ENCODE peak calls at places on chromosome 3, in four cellular contexts. J is lung, R is body of pancreas, V is mucosa of descending colon. B is an unnamed sample.

GRCh38 chr3:43028678-43029490 is 49.8 kb downstream of the GASK1A start:
- DNase-seq in J (no peak), R (no peak), V (no peak), B (no peak)

GRCh38 chr3:154151969-154152368 is 30.8 kb downstream of the ARHGEF26 start:
- DNase-seq in J (no peak), R (no peak), V (no peak), B (no peak)

GRCh38 chr3:11035757-11036505 is 43.4 kb downstream of the SLC6A1 start:
- DNase-seq in J (no peak), V (no peak), R (no peak), B (no peak)

GRCh38 chr3:150106752-150107428 is 136.2 kb upstream of the PFN2 start:
- DNase-seq in R (no peak), V (no peak), J (no peak), B (no peak)

GRCh38 chr3:50416736-50417636 is 57.7 kb upstream of the TMEM115 start:
- DNase-seq in J (no peak), R (no peak), V (no peak), B (no peak)

GRCh38 chr3:150278843-150279341 is 129.2 kb upstream of the TSC22D2 start:
- DNase-seq in J (no peak), R (no peak), V (peak), B (no peak)

GRCh38 chr3:50572801-50573371 is 3.6 kb downstream of the HEMK1 start:
- DNase-seq in V (no peak), J (no peak), R (no peak), B (no peak)

GRCh38 chr3:16836505-16837237 is 48.1 kb upstream of the PLCL2 start:
- DNase-seq in R (no peak), J (no peak), V (no peak), B (no peak)

GRCh38 chr3:60189304-60189703 is 1061.9 kb downstream of the FHIT start:
- DNase-seq in J (no peak), V (no peak), R (no peak), B (no peak)

GRCh38 chr3:118987466-118987865 is 47.2 kb downstream of the IGSF11 start:
- DNase-seq in V (peak), R (peak), J (peak), B (no peak)

GRCh38 chr3:69893274-69893673 is 106.3 kb upstream of the SAMMSON start:
- DNase-seq in J (no peak), R (no peak), V (no peak), B (no peak)

GRCh38 chr3:150145659-150146058 is 175.0 kb upstream of the PFN2 start:
- DNase-seq in R (no peak), J (no peak), V (no peak), B (no peak)

GRCh38 chr3:38268522-38268921 is 2.9 kb downstream of the SLC22A13 start:
- DNase-seq in R (no peak), V (no peak), J (no peak), B (no peak)

GRCh38 chr3:18144571-18144970 is 280.6 kb downstream of the SATB1 start:
- DNase-seq in V (no peak), J (no peak), R (no peak), B (no peak)

GRCh38 chr3:194269610-194270145 is 81.5 kb downstream of the CPN2 start:
- DNase-seq in V (peak), J (peak), R (peak), B (peak)

GRCh38 chr3:154188846-154189245 is 67.7 kb downstream of the ARHGEF26 start:
- DNase-seq in V (no peak), J (no peak), R (no peak), B (no peak)

GRCh38 chr3:170757038-170757437 is 113.0 kb downstream of the RPL22L1 start:
- DNase-seq in V (no peak), J (no peak), R (no peak), B (no peak)

GRCh38 chr3:97612632-97613031 is 151.9 kb upstream of the ARL6 start:
- DNase-seq in J (no peak), R (no peak), V (no peak), B (no peak)

GRCh38 chr3:192896208-192896607 is 21.4 kb downstream of the MB21D2 start:
- DNase-seq in V (peak), R (no peak), J (no peak), B (no peak)

GRCh38 chr3:108377384-108377783 is 81.0 kb downstream of the HHLA2 start:
- DNase-seq in R (no peak), V (no peak), J (no peak), B (no peak)

GRCh38 chr3:11850003-11850402 is 3.3 kb upstream of the TAMM41 start:
- DNase-seq in V (no peak), R (no peak), J (no peak), B (no peak)

GRCh38 chr3:52446042-52446441 is 1.1 kb upstream of the SEMA3G start:
- DNase-seq in J (no peak), R (no peak), V (no peak), B (no peak)
- TF ChIP-seq CTCF in J (no peak), R (no peak), V (no peak), B (no peak)

GRCh38 chr3:41000471-41000870 is 198.8 kb upstream of the CTNNB1 start:
- DNase-seq in J (no peak), R (no peak), V (no peak), B (no peak)

GRCh38 chr3:40997711-40998519 is 201.4 kb upstream of the CTNNB1 start:
- DNase-seq in J (no peak), V (no peak), R (no peak), B (no peak)

GRCh38 chr3:41001556-41001955 is 197.7 kb upstream of the CTNNB1 start:
- DNase-seq in V (no peak), J (no peak), R (no peak), B (no peak)

GRCh38 chr3:41002104-41002503 is 197.2 kb upstream of the CTNNB1 start:
- DNase-seq in V (no peak), R (no peak), J (no peak), B (no peak)

GRCh38 chr3:40999682-41000081 is 199.6 kb upstream of the CTNNB1 start:
- DNase-seq in R (no peak), J (no peak), V (no peak), B (no peak)
- TF ChIP-seq CTCF in R (no peak), J (no peak), V (no peak), B (no peak)

GRCh38 chr3:196524527-196524926 is 9.4 kb upstream of the SMCO1 start:
- DNase-seq in J (no peak), R (no peak), V (no peak), B (no peak)
- TF ChIP-seq CTCF in J (no peak), R (no peak), V (no peak), B (no peak)

GRCh38 chr3:189056612-189057352 is 115.0 kb upstream of the TPRG1 start:
- DNase-seq in R (no peak), V (no peak), J (no peak), B (no peak)

GRCh38 chr3:189057369-189057768 is 114.4 kb upstream of the TPRG1 start:
- DNase-seq in J (no peak), V (no peak), R (no peak), B (no peak)

GRCh38 chr3:189053327-189053726 is 118.4 kb upstream of the TPRG1 start:
- DNase-seq in R (no peak), V (no peak), J (no peak), B (no peak)

GRCh38 chr3:189058071-189058470 is 113.7 kb upstream of the TPRG1 start:
- DNase-seq in R (no peak), J (no peak), V (no peak), B (no peak)
- TF ChIP-seq CTCF in R (no peak), J (no peak), V (no peak), B (no peak)

B was measured in uterus.